ENCODE peak calls at places on chromosomes 11 and 22, in four cellular contexts. One of them, this sample, is unnamed.

GRCh38 chr22:39207141-39208012 is 37.4 kb downstream of the PDGFB start:
- DNase-seq in foreskin keratinocyte: peak
- DNase-seq in A549: no peak
- DNase-seq in cardiac fibroblast: peak
- DNase-seq in this sample: no peak

GRCh38 chr22:42685941-42686666 is 34.6 kb downstream of the A4GALT start:
- DNase-seq in foreskin keratinocyte: no peak
- DNase-seq in A549: peak
- DNase-seq in cardiac fibroblast: no peak
- DNase-seq in this sample: no peak

GRCh38 chr11:72257551-72257950 is 13.6 kb upstream of the PHOX2A start:
- DNase-seq in foreskin keratinocyte: no peak
- DNase-seq in A549: no peak
- DNase-seq in cardiac fibroblast: no peak
- DNase-seq in this sample: no peak

GRCh38 chr11:27870985-27871485 is 170.8 kb upstream of the BDNF start:
- DNase-seq in foreskin keratinocyte: no peak
- DNase-seq in A549: no peak
- DNase-seq in cardiac fibroblast: no peak
- DNase-seq in this sample: no peak

GRCh38 chr22:27231266-27231665 is 570.3 kb downstream of the MN1 start:
- DNase-seq in foreskin keratinocyte: no peak
- DNase-seq in A549: no peak
- DNase-seq in cardiac fibroblast: no peak
- DNase-seq in this sample: no peak

GRCh38 chr22:41902932-41903421 is 11.9 kb downstream of the SHISA8 start:
- DNase-seq in foreskin keratinocyte: no peak
- DNase-seq in A549: no peak
- DNase-seq in cardiac fibroblast: no peak
- DNase-seq in this sample: no peak

GRCh38 chr11:69874178-69874983 is 55.2 kb upstream of the FGF3 start:
- DNase-seq in foreskin keratinocyte: no peak
- DNase-seq in A549: no peak
- DNase-seq in cardiac fibroblast: no peak
- DNase-seq in this sample: no peak

GRCh38 chr11:61961570-61962212 is 5.7 kb downstream of the FTH1 start:
- DNase-seq in foreskin keratinocyte: no peak
- DNase-seq in A549: peak
- DNase-seq in cardiac fibroblast: peak
- DNase-seq in this sample: no peak

GRCh38 chr11:19060629-19061028 is at the start of gene MRGPRX2:
- DNase-seq in foreskin keratinocyte: no peak
- DNase-seq in A549: no peak
- DNase-seq in cardiac fibroblast: no peak
- DNase-seq in this sample: no peak

GRCh38 chr11:66859686-66860448 is 3.0 kb downstream of the LRFN4 start:
- DNase-seq in foreskin keratinocyte: no peak
- DNase-seq in A549: no peak
- DNase-seq in cardiac fibroblast: no peak
- DNase-seq in this sample: no peak

GRCh38 chr11:32821517-32821916 is 8.2 kb upstream of the PRRG4 start:
- DNase-seq in foreskin keratinocyte: peak
- DNase-seq in A549: no peak
- DNase-seq in cardiac fibroblast: peak
- DNase-seq in this sample: no peak

GRCh38 chr11:95575517-95575916 is 214.1 kb downstream of the FAM76B start:
- DNase-seq in foreskin keratinocyte: no peak
- DNase-seq in A549: no peak
- DNase-seq in cardiac fibroblast: peak
- DNase-seq in this sample: no peak

GRCh38 chr22:31119026-31119717 is 3.6 kb upstream of the INPP5J start:
- DNase-seq in foreskin keratinocyte: no peak
- DNase-seq in A549: no peak
- DNase-seq in cardiac fibroblast: no peak
- DNase-seq in this sample: no peak

GRCh38 chr11:17600316-17601205 is 53.5 kb downstream of the OTOG start:
- DNase-seq in foreskin keratinocyte: no peak
- DNase-seq in A549: no peak
- DNase-seq in cardiac fibroblast: no peak
- DNase-seq in this sample: no peak

GRCh38 chr11:118281284-118281683 is 17.2 kb upstream of the MPZL2 start:
- DNase-seq in foreskin keratinocyte: peak
- DNase-seq in A549: no peak
- DNase-seq in cardiac fibroblast: no peak
- DNase-seq in this sample: no peak

GRCh38 chr22:46674367-46674781 is 54.2 kb downstream of the GRAMD4 start:
- DNase-seq in foreskin keratinocyte: no peak
- DNase-seq in A549: no peak
- DNase-seq in cardiac fibroblast: no peak
- DNase-seq in this sample: no peak

GRCh38 chr11:93844568-93844967 is 5.8 kb downstream of the VSTM5 start:
- DNase-seq in foreskin keratinocyte: peak
- DNase-seq in A549: no peak
- DNase-seq in cardiac fibroblast: no peak
- DNase-seq in this sample: no peak

GRCh38 chr11:3832816-3833215 is 7.9 kb downstream of the RHOG start:
- DNase-seq in foreskin keratinocyte: no peak
- DNase-seq in A549: no peak
- DNase-seq in cardiac fibroblast: no peak
- DNase-seq in this sample: no peak

GRCh38 chr11:132943737-132944556 is 588.4 kb downstream of the OPCML start:
- DNase-seq in foreskin keratinocyte: no peak
- DNase-seq in A549: no peak
- DNase-seq in cardiac fibroblast: peak
- DNase-seq in this sample: no peak

GRCh38 chr11:44627911-44628729 is 62.7 kb downstream of the CD82 start:
- DNase-seq in foreskin keratinocyte: no peak
- DNase-seq in A549: no peak
- DNase-seq in cardiac fibroblast: no peak
- DNase-seq in this sample: no peak

GRCh38 chr11:72585762-72586590 is 88.2 kb downstream of the PDE2A start:
- DNase-seq in foreskin keratinocyte: peak
- DNase-seq in A549: peak
- DNase-seq in cardiac fibroblast: peak
- DNase-seq in this sample: no peak

GRCh38 chr22:22168190-22168940 is 76.2 kb upstream of the VPREB1 start:
- DNase-seq in foreskin keratinocyte: peak
- DNase-seq in A549: peak
- DNase-seq in cardiac fibroblast: peak
- DNase-seq in this sample: no peak

GRCh38 chr22:17120281-17120680 is 879 bp downstream of the TMEM121B start:
- DNase-seq in foreskin keratinocyte: no peak
- DNase-seq in A549: no peak
- DNase-seq in cardiac fibroblast: peak
- DNase-seq in this sample: no peak

GRCh38 chr11:47270331-47271271 is 668 bp downstream of the MADD start:
- DNase-seq in foreskin keratinocyte: peak
- DNase-seq in A549: peak
- DNase-seq in cardiac fibroblast: peak
- DNase-seq in this sample: no peak

GRCh38 chr11:66853242-66854229 is 3.3 kb upstream of the LRFN4 start:
- DNase-seq in foreskin keratinocyte: no peak
- DNase-seq in A549: no peak
- DNase-seq in cardiac fibroblast: no peak
- DNase-seq in this sample: no peak

GRCh38 chr22:44050766-44051747 is 27.0 kb downstream of the PARVB start:
- DNase-seq in foreskin keratinocyte: no peak
- DNase-seq in A549: no peak
- DNase-seq in cardiac fibroblast: no peak
- DNase-seq in this sample: no peak

GRCh38 chr11:118699508-118700220 is 20.2 kb upstream of the TREH start:
- DNase-seq in foreskin keratinocyte: no peak
- DNase-seq in A549: no peak
- DNase-seq in cardiac fibroblast: no peak
- DNase-seq in this sample: no peak